ENCODE peak calls at places on chromosomes 16 and 17, in five cellular contexts. One of them, this sample, is unnamed.

GRCh38 chr17:47184671-47185070 is 4.4 kb downstream of the CDC27 start:
- DNase-seq in body of pancreas: no peak
- DNase-seq in heart right ventricle: no peak
- DNase-seq in CD8-positive, alpha-beta T cell: no peak
- DNase-seq in GM20000: no peak
- DNase-seq in this sample: no peak

GRCh38 chr16:57194512-57194911 is 8.4 kb downstream of the RSPRY1 start:
- DNase-seq in body of pancreas: no peak
- DNase-seq in heart right ventricle: no peak
- DNase-seq in CD8-positive, alpha-beta T cell: no peak
- DNase-seq in GM20000: no peak
- DNase-seq in this sample: no peak

GRCh38 chr17:2247005-2247404 is 56.6 kb downstream of the SMG6 start:
- DNase-seq in body of pancreas: no peak
- DNase-seq in heart right ventricle: no peak
- DNase-seq in CD8-positive, alpha-beta T cell: no peak
- DNase-seq in GM20000: no peak
- DNase-seq in this sample: no peak

GRCh38 chr17:58156839-58157803 is 8.9 kb downstream of the OR4D1 start:
- DNase-seq in body of pancreas: peak
- DNase-seq in heart right ventricle: peak
- DNase-seq in CD8-positive, alpha-beta T cell: peak
- DNase-seq in GM20000: no peak
- DNase-seq in this sample: no peak

GRCh38 chr17:38751144-38751802 is 1.3 kb upstream of the PSMB3 start:
- DNase-seq in body of pancreas: no peak
- DNase-seq in heart right ventricle: no peak
- DNase-seq in CD8-positive, alpha-beta T cell: no peak
- DNase-seq in GM20000: no peak
- DNase-seq in this sample: no peak

GRCh38 chr16:82857693-82858337 is 231.0 kb downstream of the CDH13 start:
- DNase-seq in body of pancreas: peak
- DNase-seq in heart right ventricle: no peak
- DNase-seq in CD8-positive, alpha-beta T cell: no peak
- DNase-seq in GM20000: no peak
- DNase-seq in this sample: no peak

GRCh38 chr17:69857412-69857835 is 217.6 kb upstream of the KCNJ16 start:
- DNase-seq in body of pancreas: no peak
- DNase-seq in heart right ventricle: no peak
- DNase-seq in CD8-positive, alpha-beta T cell: no peak
- DNase-seq in GM20000: no peak
- DNase-seq in this sample: no peak

GRCh38 chr16:30417447-30418349 is 10.3 kb downstream of the ZNF771 start:
- DNase-seq in body of pancreas: peak
- DNase-seq in heart right ventricle: peak
- DNase-seq in CD8-positive, alpha-beta T cell: peak
- DNase-seq in GM20000: peak
- DNase-seq in this sample: no peak

GRCh38 chr16:69839798-69840409 is 77.8 kb downstream of the WWP2 start:
- DNase-seq in body of pancreas: peak
- DNase-seq in heart right ventricle: peak
- DNase-seq in CD8-positive, alpha-beta T cell: no peak
- DNase-seq in GM20000: no peak
- DNase-seq in this sample: no peak

GRCh38 chr17:32261937-32262510 is 3.6 kb upstream of the RHBDL3 start:
- DNase-seq in body of pancreas: no peak
- DNase-seq in heart right ventricle: no peak
- DNase-seq in CD8-positive, alpha-beta T cell: no peak
- DNase-seq in GM20000: no peak
- DNase-seq in this sample: no peak

GRCh38 chr17:83013779-83014117 is 65.7 kb upstream of the METRNL start:
- DNase-seq in body of pancreas: no peak
- DNase-seq in heart right ventricle: no peak
- DNase-seq in CD8-positive, alpha-beta T cell: no peak
- DNase-seq in GM20000: no peak
- DNase-seq in this sample: peak

GRCh38 chr16:88969361-88969831 is 7.6 kb downstream of the CBFA2T3 start:
- DNase-seq in body of pancreas: no peak
- DNase-seq in heart right ventricle: peak
- DNase-seq in CD8-positive, alpha-beta T cell: peak
- DNase-seq in GM20000: peak
- DNase-seq in this sample: no peak

GRCh38 chr16:47872228-47872627 is 283.6 kb downstream of the ABCC12 start:
- DNase-seq in body of pancreas: no peak
- DNase-seq in heart right ventricle: no peak
- DNase-seq in CD8-positive, alpha-beta T cell: no peak
- DNase-seq in GM20000: no peak
- DNase-seq in this sample: no peak

GRCh38 chr17:72192409-72193192 is 71.8 kb downstream of the SOX9 start:
- DNase-seq in body of pancreas: no peak
- DNase-seq in heart right ventricle: peak
- DNase-seq in CD8-positive, alpha-beta T cell: no peak
- DNase-seq in GM20000: no peak
- DNase-seq in this sample: no peak

GRCh38 chr16:19188406-19188805 is 20.4 kb downstream of the SYT17 start:
- DNase-seq in body of pancreas: no peak
- DNase-seq in heart right ventricle: no peak
- DNase-seq in CD8-positive, alpha-beta T cell: no peak
- DNase-seq in GM20000: no peak
- DNase-seq in this sample: no peak

GRCh38 chr17:81656835-81657234 is 493 bp upstream of the PDE6G start:
- DNase-seq in body of pancreas: no peak
- DNase-seq in heart right ventricle: no peak
- DNase-seq in CD8-positive, alpha-beta T cell: no peak
- DNase-seq in GM20000: no peak
- DNase-seq in this sample: no peak

GRCh38 chr17:38749222-38750043 is 1.3 kb upstream of the PCGF2 start:
- DNase-seq in body of pancreas: peak
- DNase-seq in heart right ventricle: peak
- DNase-seq in CD8-positive, alpha-beta T cell: no peak
- DNase-seq in GM20000: peak
- DNase-seq in this sample: no peak

GRCh38 chr16:74999208-74999682 is 421 bp downstream of the ZNRF1 start:
- DNase-seq in body of pancreas: peak
- DNase-seq in heart right ventricle: peak
- DNase-seq in CD8-positive, alpha-beta T cell: no peak
- DNase-seq in GM20000: peak
- DNase-seq in this sample: no peak

GRCh38 chr16:50004239-50004638 is 20.8 kb upstream of the CNEP1R1 start:
- DNase-seq in body of pancreas: no peak
- DNase-seq in heart right ventricle: no peak
- DNase-seq in CD8-positive, alpha-beta T cell: no peak
- DNase-seq in GM20000: no peak
- DNase-seq in this sample: no peak

GRCh38 chr17:59154721-59155438 is at the start of gene SKA2:
- DNase-seq in body of pancreas: peak
- DNase-seq in heart right ventricle: peak
- DNase-seq in CD8-positive, alpha-beta T cell: peak
- DNase-seq in GM20000: peak
- DNase-seq in this sample: no peak

GRCh38 chr17:39823407-39824054 is 40.6 kb downstream of the IKZF3 start:
- DNase-seq in body of pancreas: no peak
- DNase-seq in heart right ventricle: no peak
- DNase-seq in CD8-positive, alpha-beta T cell: no peak
- DNase-seq in GM20000: no peak
- DNase-seq in this sample: no peak

GRCh38 chr16:9836118-9836736 is 346.0 kb downstream of the GRIN2A start:
- DNase-seq in body of pancreas: peak
- DNase-seq in heart right ventricle: no peak
- DNase-seq in CD8-positive, alpha-beta T cell: no peak
- DNase-seq in GM20000: no peak
- DNase-seq in this sample: no peak

GRCh38 chr17:19752216-19753048 is 4.3 kb upstream of the ALDH3A1 start:
- DNase-seq in body of pancreas: no peak
- DNase-seq in heart right ventricle: no peak
- DNase-seq in CD8-positive, alpha-beta T cell: no peak
- DNase-seq in GM20000: no peak
- DNase-seq in this sample: no peak

GRCh38 chr16:31354394-31355291 is at the start of gene ITGAX:
- DNase-seq in body of pancreas: peak
- DNase-seq in heart right ventricle: no peak
- DNase-seq in CD8-positive, alpha-beta T cell: peak
- DNase-seq in GM20000: peak
- DNase-seq in this sample: no peak

GRCh38 chr17:7842950-7843535 is 9.0 kb downstream of the KDM6B start:
- DNase-seq in body of pancreas: peak
- DNase-seq in heart right ventricle: peak
- DNase-seq in CD8-positive, alpha-beta T cell: no peak
- DNase-seq in GM20000: no peak
- DNase-seq in this sample: no peak

GRCh38 chr17:50460831-50461526 is 7.7 kb downstream of the CHAD start:
- DNase-seq in body of pancreas: no peak
- DNase-seq in heart right ventricle: no peak
- DNase-seq in CD8-positive, alpha-beta T cell: no peak
- DNase-seq in GM20000: peak
- DNase-seq in this sample: no peak

GRCh38 chr17:9268546-9268945 is 247.2 kb downstream of the NTN1 start:
- DNase-seq in body of pancreas: no peak
- DNase-seq in heart right ventricle: no peak
- DNase-seq in CD8-positive, alpha-beta T cell: no peak
- DNase-seq in GM20000: no peak
- DNase-seq in this sample: no peak

GRCh38 chr16:89360760-89361435 is 129.5 kb downstream of the ANKRD11 start:
- DNase-seq in body of pancreas: peak
- DNase-seq in heart right ventricle: no peak
- DNase-seq in CD8-positive, alpha-beta T cell: peak
- DNase-seq in GM20000: peak
- DNase-seq in this sample: no peak

GRCh38 chr17:37137070-37137610 is 188.4 kb downstream of the AATF start:
- DNase-seq in body of pancreas: no peak
- DNase-seq in heart right ventricle: no peak
- DNase-seq in CD8-positive, alpha-beta T cell: no peak
- DNase-seq in GM20000: no peak
- DNase-seq in this sample: no peak

GRCh38 chr17:50457621-50458020 is 11.1 kb downstream of the CHAD start:
- DNase-seq in body of pancreas: no peak
- DNase-seq in heart right ventricle: no peak
- DNase-seq in CD8-positive, alpha-beta T cell: no peak
- DNase-seq in GM20000: no peak
- DNase-seq in this sample: no peak

DNA sequence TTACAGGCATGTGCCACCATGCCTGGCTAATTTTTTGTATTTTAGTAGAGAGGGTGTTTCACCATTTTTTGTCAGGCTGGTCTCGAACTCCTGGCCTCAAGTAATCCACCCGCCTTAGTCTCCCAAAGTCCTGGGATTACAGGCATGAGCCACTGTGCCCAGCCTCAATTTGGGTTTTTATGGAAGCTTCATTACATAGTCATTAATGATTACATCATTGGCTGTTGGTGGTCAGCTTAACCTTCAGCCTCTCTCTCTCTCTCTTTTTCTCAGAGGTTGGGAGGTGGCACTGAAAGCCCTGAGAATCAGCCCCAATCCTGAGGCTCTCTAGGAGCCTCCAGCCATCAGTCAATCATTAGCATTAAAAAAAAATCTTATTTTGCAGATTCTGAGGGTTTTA is 45.3 kb downstream of the C17orf58 start:
- DNase-seq in body of pancreas: no peak
- DNase-seq in heart right ventricle: no peak
- DNase-seq in CD8-positive, alpha-beta T cell: no peak
- DNase-seq in GM20000: no peak
- DNase-seq in this sample: no peak
- TF ChIP-seq CTCF in body of pancreas: no peak
- TF ChIP-seq CTCF in heart right ventricle: no peak
- TF ChIP-seq CTCF in CD8-positive, alpha-beta T cell: no peak
- TF ChIP-seq CTCF in GM20000: no peak
- TF ChIP-seq CTCF in this sample: no peak

GRCh38 chr17:17693253-17693954 is 12.1 kb downstream of the RAI1 start:
- DNase-seq in body of pancreas: peak
- DNase-seq in heart right ventricle: peak
- DNase-seq in CD8-positive, alpha-beta T cell: no peak
- DNase-seq in GM20000: no peak
- DNase-seq in this sample: no peak
- TF ChIP-seq CTCF in body of pancreas: no peak
- TF ChIP-seq CTCF in heart right ventricle: no peak
- TF ChIP-seq CTCF in CD8-positive, alpha-beta T cell: no peak
- TF ChIP-seq CTCF in GM20000: no peak
- TF ChIP-seq CTCF in this sample: no peak

DNA sequence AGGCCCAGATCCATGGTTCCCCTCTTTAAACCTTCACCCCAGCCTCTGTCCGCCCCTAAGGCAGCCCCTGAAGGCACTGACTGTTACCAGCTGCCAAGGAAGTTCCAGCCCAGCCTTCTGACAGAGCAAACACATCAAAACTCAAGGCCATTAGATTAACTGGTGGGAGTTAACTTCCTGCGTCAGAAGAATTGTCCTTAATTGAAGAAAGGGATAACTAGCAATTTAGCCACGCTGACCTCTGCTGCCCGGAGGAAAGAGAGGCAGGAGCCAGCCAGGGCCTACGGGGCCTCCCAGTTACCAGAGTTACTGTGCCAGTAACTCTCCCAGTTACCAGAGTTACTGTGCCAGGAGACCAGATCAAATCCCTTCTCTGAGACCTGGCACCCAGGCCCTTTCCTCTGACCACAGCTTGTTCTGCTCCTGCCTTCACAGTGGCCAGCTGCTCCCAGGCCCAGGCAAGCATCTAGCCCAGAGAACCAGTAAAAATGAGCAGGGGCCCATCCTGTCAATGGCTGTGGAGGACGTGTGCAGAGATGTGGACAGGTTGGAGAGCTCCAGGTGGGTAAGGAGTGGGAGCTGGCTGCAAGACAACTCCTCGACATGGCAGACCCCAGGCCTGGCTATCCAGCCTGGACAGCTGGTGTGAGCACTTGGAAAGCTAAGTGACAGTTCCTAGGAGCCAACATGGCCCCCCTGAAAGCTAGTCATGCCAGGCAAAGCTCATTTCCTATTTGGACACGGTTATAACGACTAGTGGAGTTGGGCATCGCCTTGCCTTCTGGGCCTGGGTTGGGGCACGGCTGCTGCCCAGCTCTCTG is 2.8 kb upstream of the PITPNM3 start:
- DNase-seq in body of pancreas: no peak
- DNase-seq in heart right ventricle: no peak
- DNase-seq in CD8-positive, alpha-beta T cell: no peak
- DNase-seq in GM20000: no peak
- DNase-seq in this sample: no peak
- TF ChIP-seq CTCF in body of pancreas: no peak
- TF ChIP-seq CTCF in heart right ventricle: no peak
- TF ChIP-seq CTCF in CD8-positive, alpha-beta T cell: no peak
- TF ChIP-seq CTCF in GM20000: no peak
- TF ChIP-seq CTCF in this sample: no peak

GRCh38 chr16:86363057-86363490 is 147.3 kb upstream of the FOXF1 start:
- DNase-seq in body of pancreas: no peak
- DNase-seq in heart right ventricle: no peak
- DNase-seq in CD8-positive, alpha-beta T cell: no peak
- DNase-seq in GM20000: no peak
- DNase-seq in this sample: no peak

GRCh38 chr16:86363836-86364618 is 146.3 kb upstream of the FOXF1 start:
- DNase-seq in body of pancreas: no peak
- DNase-seq in heart right ventricle: no peak
- DNase-seq in CD8-positive, alpha-beta T cell: no peak
- DNase-seq in GM20000: no peak
- DNase-seq in this sample: no peak

GRCh38 chr16:86364653-86365380 is 145.5 kb upstream of the FOXF1 start:
- DNase-seq in body of pancreas: no peak
- DNase-seq in heart right ventricle: no peak
- DNase-seq in CD8-positive, alpha-beta T cell: no peak
- DNase-seq in GM20000: no peak
- DNase-seq in this sample: no peak

GRCh38 chr16:86365513-86366040 is 144.8 kb upstream of the FOXF1 start:
- DNase-seq in body of pancreas: no peak
- DNase-seq in heart right ventricle: no peak
- DNase-seq in CD8-positive, alpha-beta T cell: no peak
- DNase-seq in GM20000: no peak
- DNase-seq in this sample: no peak

GRCh38 chr16:86362155-86362849 is 148.0 kb upstream of the FOXF1 start:
- DNase-seq in body of pancreas: no peak
- DNase-seq in heart right ventricle: no peak
- DNase-seq in CD8-positive, alpha-beta T cell: no peak
- DNase-seq in GM20000: no peak
- DNase-seq in this sample: no peak
- TF ChIP-seq CTCF in body of pancreas: no peak
- TF ChIP-seq CTCF in heart right ventricle: no peak
- TF ChIP-seq CTCF in CD8-positive, alpha-beta T cell: no peak
- TF ChIP-seq CTCF in GM20000: no peak
- TF ChIP-seq CTCF in this sample: no peak